ENCODE peak calls at places on chromosomes 12 and 14, in nine cellular contexts. One of them, this sample, is unnamed.

GRCh38 chr14:22375321-22375930 is 213.6 kb downstream of the DAD1 start:
- DNase-seq in AG04450: peak; percentile 39
- DNase-seq in BJ: no peak
- DNase-seq in bronchial epithelial cell: peak; percentile 71
- DNase-seq in stimulated activated CD8-positive, alpha-beta memory T cell treated with anti-CD3 and anti-CD28 coated beads, Interleukin-15, amount 100 ng/mL, for 1 hour: no peak
- DNase-seq in NAMALWA: peak; percentile 76
- DNase-seq in GM13977: no peak
- DNase-seq in activated T-helper 1 cell treated with Interleukin-2 at 50 U/mL for 16 hours: no peak
- DNase-seq in HEK293T: peak; percentile 33
- DNase-seq in this sample: no peak

GRCh38 chr14:35365130-35366047 is 39.2 kb downstream of the NFKBIA start:
- DNase-seq in AG04450: no peak
- DNase-seq in BJ: peak; percentile 61
- DNase-seq in bronchial epithelial cell: peak; percentile 93
- DNase-seq in stimulated activated CD8-positive, alpha-beta memory T cell treated with anti-CD3 and anti-CD28 coated beads, Interleukin-15, amount 100 ng/mL, for 1 hour: peak; percentile 15
- DNase-seq in NAMALWA: no peak
- DNase-seq in GM13977: peak; percentile 67
- DNase-seq in activated T-helper 1 cell treated with Interleukin-2 at 50 U/mL for 16 hours: no peak
- DNase-seq in HEK293T: no peak
- DNase-seq in this sample: peak; percentile 93

GRCh38 chr14:99200654-99201005 is 71.4 kb downstream of the BCL11B start:
- DNase-seq in AG04450: no peak
- DNase-seq in BJ: no peak
- DNase-seq in bronchial epithelial cell: no peak
- DNase-seq in stimulated activated CD8-positive, alpha-beta memory T cell treated with anti-CD3 and anti-CD28 coated beads, Interleukin-15, amount 100 ng/mL, for 1 hour: no peak
- DNase-seq in NAMALWA: no peak
- DNase-seq in GM13977: no peak
- DNase-seq in activated T-helper 1 cell treated with Interleukin-2 at 50 U/mL for 16 hours: no peak
- DNase-seq in HEK293T: no peak
- DNase-seq in this sample: no peak

GRCh38 chr12:75852143-75852542 is 179.4 kb downstream of the PHLDA1 start:
- DNase-seq in AG04450: no peak
- DNase-seq in BJ: no peak
- DNase-seq in bronchial epithelial cell: peak; percentile 93
- DNase-seq in stimulated activated CD8-positive, alpha-beta memory T cell treated with anti-CD3 and anti-CD28 coated beads, Interleukin-15, amount 100 ng/mL, for 1 hour: no peak
- DNase-seq in NAMALWA: no peak
- DNase-seq in GM13977: no peak
- DNase-seq in activated T-helper 1 cell treated with Interleukin-2 at 50 U/mL for 16 hours: no peak
- DNase-seq in HEK293T: no peak
- DNase-seq in this sample: no peak

GRCh38 chr14:102084931-102085330 is 1.9 kb downstream of the HSP90AA1 start:
- DNase-seq in AG04450: no peak
- DNase-seq in BJ: no peak
- DNase-seq in bronchial epithelial cell: no peak
- DNase-seq in stimulated activated CD8-positive, alpha-beta memory T cell treated with anti-CD3 and anti-CD28 coated beads, Interleukin-15, amount 100 ng/mL, for 1 hour: no peak
- DNase-seq in NAMALWA: no peak
- DNase-seq in GM13977: no peak
- DNase-seq in activated T-helper 1 cell treated with Interleukin-2 at 50 U/mL for 16 hours: no peak
- DNase-seq in HEK293T: no peak
- DNase-seq in this sample: no peak

GRCh38 chr14:30869525-30870150 is 4.7 kb upstream of the COCH start:
- DNase-seq in AG04450: no peak
- DNase-seq in BJ: no peak
- DNase-seq in bronchial epithelial cell: no peak
- DNase-seq in stimulated activated CD8-positive, alpha-beta memory T cell treated with anti-CD3 and anti-CD28 coated beads, Interleukin-15, amount 100 ng/mL, for 1 hour: no peak
- DNase-seq in NAMALWA: no peak
- DNase-seq in GM13977: no peak
- DNase-seq in activated T-helper 1 cell treated with Interleukin-2 at 50 U/mL for 16 hours: no peak
- DNase-seq in HEK293T: no peak
- DNase-seq in this sample: no peak

GRCh38 chr14:91163316-91163715 is 49.4 kb downstream of the DGLUCY start:
- DNase-seq in AG04450: no peak
- DNase-seq in BJ: no peak
- DNase-seq in bronchial epithelial cell: no peak
- DNase-seq in stimulated activated CD8-positive, alpha-beta memory T cell treated with anti-CD3 and anti-CD28 coated beads, Interleukin-15, amount 100 ng/mL, for 1 hour: no peak
- DNase-seq in NAMALWA: no peak
- DNase-seq in GM13977: no peak
- DNase-seq in activated T-helper 1 cell treated with Interleukin-2 at 50 U/mL for 16 hours: no peak
- DNase-seq in HEK293T: no peak
- DNase-seq in this sample: no peak

GRCh38 chr14:97178781-97179180 is 381.6 kb downstream of the VRK1 start:
- DNase-seq in AG04450: no peak
- DNase-seq in BJ: no peak
- DNase-seq in bronchial epithelial cell: peak; percentile 28
- DNase-seq in stimulated activated CD8-positive, alpha-beta memory T cell treated with anti-CD3 and anti-CD28 coated beads, Interleukin-15, amount 100 ng/mL, for 1 hour: no peak
- DNase-seq in NAMALWA: no peak
- DNase-seq in GM13977: no peak
- DNase-seq in activated T-helper 1 cell treated with Interleukin-2 at 50 U/mL for 16 hours: no peak
- DNase-seq in HEK293T: no peak
- DNase-seq in this sample: no peak

GRCh38 chr12:128069359-128069997 is 197.5 kb upstream of the TMEM132C start:
- DNase-seq in AG04450: no peak
- DNase-seq in BJ: peak; percentile 21
- DNase-seq in bronchial epithelial cell: peak; percentile 35
- DNase-seq in stimulated activated CD8-positive, alpha-beta memory T cell treated with anti-CD3 and anti-CD28 coated beads, Interleukin-15, amount 100 ng/mL, for 1 hour: no peak
- DNase-seq in NAMALWA: peak; percentile 63
- DNase-seq in GM13977: peak; percentile 36
- DNase-seq in activated T-helper 1 cell treated with Interleukin-2 at 50 U/mL for 16 hours: no peak
- DNase-seq in HEK293T: peak; percentile 20
- DNase-seq in this sample: peak; percentile 61

GRCh38 chr12:43856932-43857331 is 21.1 kb downstream of the TMEM117 start:
- DNase-seq in AG04450: no peak
- DNase-seq in BJ: no peak
- DNase-seq in bronchial epithelial cell: no peak
- DNase-seq in stimulated activated CD8-positive, alpha-beta memory T cell treated with anti-CD3 and anti-CD28 coated beads, Interleukin-15, amount 100 ng/mL, for 1 hour: no peak
- DNase-seq in NAMALWA: no peak
- DNase-seq in GM13977: no peak
- DNase-seq in activated T-helper 1 cell treated with Interleukin-2 at 50 U/mL for 16 hours: no peak
- DNase-seq in HEK293T: no peak
- DNase-seq in this sample: no peak

GRCh38 chr12:57609091-57609780 is 2.0 kb upstream of the ARHGEF25 start:
- DNase-seq in AG04450: no peak
- DNase-seq in BJ: no peak
- DNase-seq in bronchial epithelial cell: no peak
- DNase-seq in stimulated activated CD8-positive, alpha-beta memory T cell treated with anti-CD3 and anti-CD28 coated beads, Interleukin-15, amount 100 ng/mL, for 1 hour: no peak
- DNase-seq in NAMALWA: no peak
- DNase-seq in GM13977: peak; percentile 16
- DNase-seq in activated T-helper 1 cell treated with Interleukin-2 at 50 U/mL for 16 hours: no peak
- DNase-seq in HEK293T: no peak
- DNase-seq in this sample: peak; percentile 80

GRCh38 chr12:48978291-48978740 is at the start of gene WNT1:
- DNase-seq in AG04450: no peak
- DNase-seq in BJ: no peak
- DNase-seq in bronchial epithelial cell: no peak
- DNase-seq in stimulated activated CD8-positive, alpha-beta memory T cell treated with anti-CD3 and anti-CD28 coated beads, Interleukin-15, amount 100 ng/mL, for 1 hour: no peak
- DNase-seq in NAMALWA: no peak
- DNase-seq in GM13977: no peak
- DNase-seq in activated T-helper 1 cell treated with Interleukin-2 at 50 U/mL for 16 hours: no peak
- DNase-seq in HEK293T: no peak
- DNase-seq in this sample: no peak

GRCh38 chr12:47964102-47964723 is 817 bp downstream of the TMEM106C start:
- DNase-seq in AG04450: no peak
- DNase-seq in BJ: no peak
- DNase-seq in bronchial epithelial cell: no peak
- DNase-seq in stimulated activated CD8-positive, alpha-beta memory T cell treated with anti-CD3 and anti-CD28 coated beads, Interleukin-15, amount 100 ng/mL, for 1 hour: no peak
- DNase-seq in NAMALWA: peak; percentile 41
- DNase-seq in GM13977: no peak
- DNase-seq in activated T-helper 1 cell treated with Interleukin-2 at 50 U/mL for 16 hours: no peak
- DNase-seq in HEK293T: no peak
- DNase-seq in this sample: no peak

GRCh38 chr12:48078901-48079300 is 27.0 kb downstream of the SENP1 start:
- DNase-seq in AG04450: peak; percentile 11
- DNase-seq in BJ: no peak
- DNase-seq in bronchial epithelial cell: peak; percentile 59
- DNase-seq in stimulated activated CD8-positive, alpha-beta memory T cell treated with anti-CD3 and anti-CD28 coated beads, Interleukin-15, amount 100 ng/mL, for 1 hour: no peak
- DNase-seq in NAMALWA: no peak
- DNase-seq in GM13977: no peak
- DNase-seq in activated T-helper 1 cell treated with Interleukin-2 at 50 U/mL for 16 hours: no peak
- DNase-seq in HEK293T: no peak
- DNase-seq in this sample: peak; percentile 83

GRCh38 chr14:81341405-81342180 is 58.5 kb downstream of the STON2 start:
- DNase-seq in AG04450: no peak
- DNase-seq in BJ: no peak
- DNase-seq in bronchial epithelial cell: no peak
- DNase-seq in stimulated activated CD8-positive, alpha-beta memory T cell treated with anti-CD3 and anti-CD28 coated beads, Interleukin-15, amount 100 ng/mL, for 1 hour: no peak
- DNase-seq in NAMALWA: no peak
- DNase-seq in GM13977: no peak
- DNase-seq in activated T-helper 1 cell treated with Interleukin-2 at 50 U/mL for 16 hours: no peak
- DNase-seq in HEK293T: no peak
- DNase-seq in this sample: no peak

GRCh38 chr14:93173943-93174395 is 10.7 kb downstream of the MOAP1 start:
- DNase-seq in AG04450: no peak
- DNase-seq in BJ: no peak
- DNase-seq in bronchial epithelial cell: peak; percentile 37
- DNase-seq in stimulated activated CD8-positive, alpha-beta memory T cell treated with anti-CD3 and anti-CD28 coated beads, Interleukin-15, amount 100 ng/mL, for 1 hour: no peak
- DNase-seq in NAMALWA: no peak
- DNase-seq in GM13977: no peak
- DNase-seq in activated T-helper 1 cell treated with Interleukin-2 at 50 U/mL for 16 hours: no peak
- DNase-seq in HEK293T: no peak
- DNase-seq in this sample: no peak

GRCh38 chr12:129788506-129788905 is 115.3 kb downstream of the TMEM132D start:
- DNase-seq in AG04450: no peak
- DNase-seq in BJ: no peak
- DNase-seq in bronchial epithelial cell: no peak
- DNase-seq in stimulated activated CD8-positive, alpha-beta memory T cell treated with anti-CD3 and anti-CD28 coated beads, Interleukin-15, amount 100 ng/mL, for 1 hour: no peak
- DNase-seq in NAMALWA: no peak
- DNase-seq in GM13977: no peak
- DNase-seq in activated T-helper 1 cell treated with Interleukin-2 at 50 U/mL for 16 hours: no peak
- DNase-seq in HEK293T: no peak
- DNase-seq in this sample: no peak

GRCh38 chr14:63853831-63854293 is 1.1 kb downstream of the SYNE2 start:
- DNase-seq in AG04450: no peak
- DNase-seq in BJ: no peak
- DNase-seq in bronchial epithelial cell: peak; percentile 95
- DNase-seq in stimulated activated CD8-positive, alpha-beta memory T cell treated with anti-CD3 and anti-CD28 coated beads, Interleukin-15, amount 100 ng/mL, for 1 hour: no peak
- DNase-seq in NAMALWA: peak; percentile 70
- DNase-seq in GM13977: peak; percentile 49
- DNase-seq in activated T-helper 1 cell treated with Interleukin-2 at 50 U/mL for 16 hours: peak; percentile 28
- DNase-seq in HEK293T: peak; percentile 66
- DNase-seq in this sample: peak; percentile 52

This sample was measured in SJSA1.